ENCODE peak calls at places on chromosomes 1 and 21, in seven cellular contexts. I, D, X, C, P, R and E are unnamed samples.

GRCh38 chr1:10324627-10325026 is 74.2 kb upstream of the PGD start:
- DNase-seq in I (no peak), D (no peak), X (no peak), C (no peak), P (no peak), R (no peak), E (no peak)

GRCh38 chr1:208766812-208767211 is 522.6 kb upstream of the PLXNA2 start:
- DNase-seq in I (no peak), D (no peak), X (no peak), C (no peak), P (no peak), R (no peak), E (no peak)

GRCh38 chr21:18840239-18840638 is 436.7 kb upstream of the TMPRSS15 start:
- DNase-seq in I (no peak), D (peak; percentile 75), X (no peak), C (no peak), P (no peak), R (peak; percentile 50), E (peak; percentile 25)

GRCh38 chr1:205147191-205147590 is 25.4 kb upstream of the RBBP5 start:
- DNase-seq in I (no peak), D (peak; percentile 21), X (no peak), C (no peak), P (no peak), R (peak; percentile 78), E (peak; percentile 21)

GRCh38 chr1:55185832-55186231 is 29.3 kb downstream of the USP24 start:
- DNase-seq in I (no peak), D (no peak), X (no peak), C (no peak), P (no peak), R (no peak), E (no peak)

GRCh38 chr1:106296431-106296830 is 760.0 kb upstream of the PRMT6 start:
- DNase-seq in I (no peak), D (no peak), X (no peak), C (no peak), P (no peak), R (no peak), E (no peak)

GRCh38 chr1:18998016-18998724 is 41.7 kb upstream of the IFFO2 start:
- DNase-seq in I (no peak), D (no peak), X (no peak), C (no peak), P (no peak), R (no peak), E (peak; percentile 98)

GRCh38 chr1:21149862-21150432 is 26.8 kb downstream of the EIF4G3 start:
- DNase-seq in I (no peak), D (peak; percentile 89), X (no peak), C (no peak), P (no peak), R (peak; percentile 95), E (peak; percentile 79)

GRCh38 chr21:30446969-30447368 is 6.9 kb downstream of the KRTAP15-1 start:
- DNase-seq in I (no peak), D (no peak), X (no peak), C (no peak), P (no peak), R (no peak), E (peak; percentile 36)

GRCh38 chr1:244010191-244010590 is 40.9 kb upstream of the ZBTB18 start:
- DNase-seq in I (no peak), D (peak; percentile 49), X (no peak), C (no peak), P (no peak), R (no peak), E (peak; percentile 10)

GRCh38 chr1:41537788-41538351 is 53.4 kb upstream of the EDN2 start:
- DNase-seq in I (no peak), D (peak; percentile 57), X (peak; percentile 50), C (peak; percentile 47), P (peak; percentile 66), R (peak; percentile 85), E (peak; percentile 8)

GRCh38 chr21:44875341-44875740 is 1.9 kb upstream of the PTTG1IP start:
- DNase-seq in I (no peak), D (peak; percentile 51), X (no peak), C (no peak), P (no peak), R (no peak), E (peak; percentile 63)

GRCh38 chr1:248848596-248848995 is 10.3 kb downstream of the ZNF692 start:
- DNase-seq in I (no peak), D (no peak), X (no peak), C (no peak), P (no peak), R (no peak), E (no peak)

GRCh38 chr1:248850124-248850523 is 8.8 kb downstream of the ZNF692 start:
- DNase-seq in I (no peak), D (no peak), X (no peak), C (no peak), P (no peak), R (no peak), E (no peak)

GRCh38 chr1:248849152-248849551 is 9.7 kb downstream of the ZNF692 start:
- DNase-seq in I (no peak), D (no peak), X (no peak), C (no peak), P (no peak), R (no peak), E (no peak)

GRCh38 chr1:248850536-248851251 is 8.2 kb downstream of the ZNF692 start:
- DNase-seq in I (no peak), D (no peak), X (no peak), C (no peak), P (no peak), R (no peak), E (no peak)

GRCh38 chr1:248849637-248850036 is 9.2 kb downstream of the ZNF692 start:
- DNase-seq in I (no peak), D (no peak), X (no peak), C (no peak), P (no peak), R (no peak), E (no peak)
- H3K36me3 ChIP-seq in I (peaks cover 31% of the 10 kb centered on the region), D (peaks cover 83% of the 10 kb centered on the region), X (peaks cover 78% of the 10 kb centered on the region), C (peaks cover 82% of the 10 kb centered on the region), P (peaks cover 15% of the 10 kb centered on the region), R (peaks cover 54% of the 10 kb centered on the region), E (peaks cover 23% of the 10 kb centered on the region)

DNA sequence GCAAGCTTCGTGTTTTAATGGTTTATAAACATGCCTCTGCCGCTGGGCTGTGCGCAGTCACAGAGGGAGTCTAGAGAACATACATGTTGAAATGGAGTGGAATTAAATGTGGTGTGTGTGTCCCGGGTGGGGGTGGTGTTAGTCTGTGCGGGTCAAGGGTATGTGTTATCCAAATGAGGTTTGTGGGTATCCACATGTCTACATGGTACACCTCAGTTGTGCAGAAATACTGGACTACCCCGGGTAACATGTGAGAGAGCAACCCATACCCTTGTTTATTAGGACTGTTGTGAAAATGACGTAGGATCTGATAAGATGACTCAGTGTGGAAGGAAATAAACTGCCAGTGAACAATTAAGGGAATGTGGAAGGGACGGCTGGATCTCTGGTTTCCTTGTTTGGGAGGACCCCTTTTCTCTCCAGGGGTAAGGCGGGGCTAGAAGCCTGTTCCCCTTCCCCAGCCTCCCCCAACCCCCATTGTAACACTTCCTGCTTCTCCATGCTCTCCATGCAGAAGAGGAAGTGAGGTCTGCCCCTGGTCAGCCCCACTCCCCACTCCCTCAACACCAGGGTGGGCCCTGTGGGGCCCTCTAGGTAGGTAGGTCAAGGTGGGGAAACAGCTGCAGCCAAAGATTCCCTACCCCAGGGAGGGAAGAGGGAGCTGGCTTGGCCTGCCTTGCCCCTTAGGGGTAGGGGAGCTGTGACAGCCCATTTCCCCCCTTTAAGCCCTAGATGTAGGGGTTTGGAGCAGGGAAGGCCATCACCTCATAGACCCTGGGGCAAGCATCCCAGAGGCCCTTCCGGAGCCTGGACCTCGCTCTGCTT is 690 bp downstream of the EPS8L3 start:
- DNase-seq in I (no peak), D (peak; percentile 53), X (peak; percentile 43), C (peak; percentile 62), P (peak; percentile 55), R (peak; percentile 25), E (peak; percentile 56)
- H3K4me3 ChIP-seq in I (no peak overlapping the region), D (no peak overlapping the region), X (no peak overlapping the region), C (no peak overlapping the region), P (peak overlapping the region; percentile 55), R (no peak overlapping the region), E (no peak overlapping the region)

GRCh38 chr21:40051801-40052200 is 184.6 kb downstream of the PCP4 start:
- DNase-seq in I (no peak), D (no peak), X (no peak), C (no peak), P (no peak), R (no peak), E (no peak)

GRCh38 chr21:40049031-40049958 is 182.1 kb downstream of the PCP4 start:
- DNase-seq in I (no peak), D (no peak), X (no peak), C (no peak), P (no peak), R (no peak), E (peak; percentile 62)

GRCh38 chr21:40052276-40052675 is 185.0 kb downstream of the PCP4 start:
- DNase-seq in I (no peak), D (no peak), X (no peak), C (no peak), P (no peak), R (no peak), E (no peak)

GRCh38 chr21:40047993-40048730 is 180.9 kb downstream of the PCP4 start:
- DNase-seq in I (no peak), D (no peak), X (no peak), C (no peak), P (no peak), R (no peak), E (peak; percentile 15)

GRCh38 chr21:40049959-40050290 is 182.7 kb downstream of the PCP4 start:
- DNase-seq in I (no peak), D (no peak), X (no peak), C (no peak), P (no peak), R (no peak), E (no peak)
- TF ChIP-seq CTCF in I (no peak), D (no peak), X (no peak), C (no peak), P (no peak), R (no peak), E (no peak)

GRCh38 chr1:14712136-14712535 is 113.7 kb downstream of the KAZN start:
- DNase-seq in I (no peak), D (no peak), X (no peak), C (no peak), P (no peak), R (no peak), E (no peak)
- H3K36me3 ChIP-seq in I (no peaks in the 10 kb centered on the region), D (no peaks in the 10 kb centered on the region), X (no peaks in the 10 kb centered on the region), C (no peaks in the 10 kb centered on the region), P (no peaks in the 10 kb centered on the region), R (no peaks in the 10 kb centered on the region), E (no peaks in the 10 kb centered on the region)

DNA sequence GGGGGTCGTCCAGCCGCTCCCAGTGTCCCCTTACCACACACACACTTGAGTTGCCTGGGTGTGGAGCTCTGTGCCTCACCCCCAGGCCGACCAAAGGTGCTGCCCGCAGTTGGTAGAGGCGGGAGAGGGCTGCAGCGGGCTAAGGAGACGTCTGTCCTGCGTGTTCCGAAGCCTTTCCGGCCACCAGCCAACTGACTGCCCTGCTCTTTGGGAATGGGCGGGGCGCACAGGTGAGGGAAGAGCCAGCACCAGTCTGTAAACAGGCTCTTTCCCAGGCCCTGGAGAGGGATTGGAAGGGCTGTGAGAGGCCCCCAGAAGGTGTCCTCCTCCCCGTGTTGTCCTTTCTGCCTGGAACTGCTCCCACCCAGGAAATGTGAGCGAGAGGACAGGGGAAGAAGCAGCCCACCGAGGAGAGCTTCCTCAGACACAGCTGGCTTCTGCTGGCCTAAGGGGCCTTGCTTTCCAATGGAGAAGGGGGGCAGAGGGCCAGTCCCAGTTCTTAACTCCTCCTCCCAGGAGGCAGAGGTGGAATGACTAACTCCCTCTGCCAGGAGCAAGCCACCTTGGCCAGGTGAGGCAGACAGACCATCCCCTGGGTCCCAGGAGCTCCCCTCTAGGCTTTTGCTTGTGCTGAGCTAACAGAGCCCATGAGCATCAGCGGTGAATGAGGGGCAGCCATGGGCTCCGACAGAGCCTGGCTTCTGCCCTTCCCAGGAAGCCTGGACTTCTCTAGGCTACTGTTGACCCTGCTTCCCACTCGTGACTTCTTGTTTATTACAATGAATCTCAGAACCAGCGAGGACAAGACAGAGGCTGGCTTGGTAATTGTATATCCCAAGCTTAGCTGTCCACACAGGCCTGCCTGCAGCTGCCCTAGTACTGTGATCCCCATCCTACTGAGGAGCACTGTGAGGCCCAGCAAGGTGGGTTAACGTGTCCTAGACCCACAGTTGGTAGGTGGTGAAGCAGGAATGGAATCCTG is 158.1 kb upstream of the COA6 start:
- DNase-seq in I (no peak), D (no peak), X (peak; percentile 60), C (no peak), P (no peak), R (no peak), E (peak; percentile 40)
- H3K4me3 ChIP-seq in I (no peak overlapping the region), D (peak overlapping the region; percentile 60), X (peak overlapping the region; percentile 56), C (peak overlapping the region; percentile 47), P (no peak overlapping the region), R (no peak overlapping the region), E (peak overlapping the region; percentile 37)